ENCODE peak calls at places on chromosomes 11 and 22, in four cellular contexts. One of them, this sample, is unnamed.
A peak's percentile ranks its signal among the peaks of the same experiment; 100 is the strongest.

GRCh38 chr11:45928535-45929215 is 6.2 kb downstream of the LARGE2 start:
- DNase-seq in K562: no peak
- DNase-seq in IMR-90: no peak
- DNase-seq in GM12878: no peak
- DNase-seq in this sample: no peak

GRCh38 chr11:27471588-27472397 is 797 bp downstream of the LGR4 start:
- DNase-seq in K562: peak; percentile 30
- DNase-seq in IMR-90: no peak
- DNase-seq in GM12878: no peak
- DNase-seq in this sample: peak; percentile 11

GRCh38 chr11:65013692-65014145 is 241 bp upstream of the ARL2 start:
- DNase-seq in K562: peak; percentile 95
- DNase-seq in IMR-90: peak; percentile 87
- DNase-seq in GM12878: peak; percentile 69
- DNase-seq in this sample: peak; percentile 92

GRCh38 chr22:22682807-22683667 is 38.6 kb downstream of the GGTLC2 start:
- DNase-seq in K562: no peak
- DNase-seq in IMR-90: peak; percentile 65
- DNase-seq in GM12878: no peak
- DNase-seq in this sample: no peak

GRCh38 chr11:107473797-107474196 is 16.2 kb upstream of the CWF19L2 start:
- DNase-seq in K562: no peak
- DNase-seq in IMR-90: peak; percentile 21
- DNase-seq in GM12878: no peak
- DNase-seq in this sample: no peak

GRCh38 chr11:16000065-16000464 is 356.3 kb downstream of the SOX6 start:
- DNase-seq in K562: no peak
- DNase-seq in IMR-90: peak; percentile 86
- DNase-seq in GM12878: no peak
- DNase-seq in this sample: peak; percentile 26

GRCh38 chr11:118868659-118869058 is 15.0 kb upstream of the CXCR5 start:
- DNase-seq in K562: no peak
- DNase-seq in IMR-90: no peak
- DNase-seq in GM12878: no peak
- DNase-seq in this sample: no peak

GRCh38 chr11:92225563-92226308 is 1.1 kb downstream of the FAT3 start:
- DNase-seq in K562: no peak
- DNase-seq in IMR-90: no peak
- DNase-seq in GM12878: no peak
- DNase-seq in this sample: no peak

GRCh38 chr11:120525285-120526085 is 13.9 kb downstream of the GRIK4 start:
- DNase-seq in K562: no peak
- DNase-seq in IMR-90: no peak
- DNase-seq in GM12878: no peak
- DNase-seq in this sample: no peak

GRCh38 chr11:121961228-121961860 is 154.7 kb downstream of the BLID start:
- DNase-seq in K562: no peak
- DNase-seq in IMR-90: peak; percentile 21
- DNase-seq in GM12878: no peak
- DNase-seq in this sample: no peak

GRCh38 chr22:41919357-41920224 is 4.7 kb upstream of the SHISA8 start:
- DNase-seq in K562: peak; percentile 48
- DNase-seq in IMR-90: peak; percentile 11
- DNase-seq in GM12878: peak; percentile 71
- DNase-seq in this sample: no peak

GRCh38 chr11:130202818-130203671 is 43.5 kb downstream of the ST14 start:
- DNase-seq in K562: no peak
- DNase-seq in IMR-90: no peak
- DNase-seq in GM12878: no peak
- DNase-seq in this sample: no peak

GRCh38 chr11:57458410-57459111 is 1.8 kb upstream of the RTN4RL2 start:
- DNase-seq in K562: peak; percentile 58
- DNase-seq in IMR-90: peak; percentile 11
- DNase-seq in GM12878: no peak
- DNase-seq in this sample: no peak

GRCh38 chr22:35850831-35851230 is 133.2 kb downstream of the APOL5 start:
- DNase-seq in K562: no peak
- DNase-seq in IMR-90: no peak
- DNase-seq in GM12878: no peak
- DNase-seq in this sample: no peak

GRCh38 chr11:109729761-109730160 is 307.8 kb downstream of the C11orf87 start:
- DNase-seq in K562: no peak
- DNase-seq in IMR-90: no peak
- DNase-seq in GM12878: no peak
- DNase-seq in this sample: no peak

GRCh38 chr22:46674367-46674781 is 54.2 kb downstream of the GRAMD4 start:
- DNase-seq in K562: no peak
- DNase-seq in IMR-90: no peak
- DNase-seq in GM12878: no peak
- DNase-seq in this sample: peak; percentile 36

GRCh38 chr11:47236482-47236881 is 12.1 kb downstream of the ACP2 start:
- DNase-seq in K562: no peak
- DNase-seq in IMR-90: peak; percentile 68
- DNase-seq in GM12878: no peak
- DNase-seq in this sample: peak; percentile 43

GRCh38 chr11:128324051-128324481 is 263.3 kb downstream of the ETS1 start:
- DNase-seq in K562: no peak
- DNase-seq in IMR-90: no peak
- DNase-seq in GM12878: no peak
- DNase-seq in this sample: no peak

GRCh38 chr11:78586452-78587046 is 11.9 kb upstream of the NARS2 start:
- DNase-seq in K562: peak; percentile 38
- DNase-seq in IMR-90: peak; percentile 27
- DNase-seq in GM12878: no peak
- DNase-seq in this sample: peak; percentile 23

GRCh38 chr11:69878927-69879733 is 59.9 kb upstream of the FGF3 start:
- DNase-seq in K562: no peak
- DNase-seq in IMR-90: no peak
- DNase-seq in GM12878: no peak
- DNase-seq in this sample: no peak

GRCh38 chr22:29971607-29972006 is 88.6 kb downstream of the MTMR3 start:
- DNase-seq in K562: no peak
- DNase-seq in IMR-90: no peak
- DNase-seq in GM12878: no peak
- DNase-seq in this sample: no peak

GRCh38 chr22:43515902-43516301 is 104.1 kb downstream of the MPPED1 start:
- DNase-seq in K562: no peak
- DNase-seq in IMR-90: no peak
- DNase-seq in GM12878: no peak
- DNase-seq in this sample: no peak

GRCh38 chr22:50676661-50677492 is 4.3 kb downstream of the SHANK3 start:
- DNase-seq in K562: no peak
- DNase-seq in IMR-90: no peak
- DNase-seq in GM12878: no peak
- DNase-seq in this sample: no peak

GRCh38 chr22:46750861-46751260 is 11.6 kb upstream of the TBC1D22A start:
- DNase-seq in K562: no peak
- DNase-seq in IMR-90: no peak
- DNase-seq in GM12878: no peak
- DNase-seq in this sample: no peak

GRCh38 chr11:86116386-86116726 is 47.5 kb upstream of the PICALM start:
- DNase-seq in K562: no peak
- DNase-seq in IMR-90: peak; percentile 98
- DNase-seq in GM12878: peak; percentile 77
- DNase-seq in this sample: no peak

GRCh38 chr11:57249384-57250319 is 12.6 kb upstream of the APLNR start:
- DNase-seq in K562: peak; percentile 78
- DNase-seq in IMR-90: peak; percentile 64
- DNase-seq in GM12878: no peak
- DNase-seq in this sample: peak; percentile 76

GRCh38 chr11:26188559-26188958 is 143.4 kb upstream of the ANO3 start:
- DNase-seq in K562: no peak
- DNase-seq in IMR-90: peak; percentile 10
- DNase-seq in GM12878: no peak
- DNase-seq in this sample: no peak
- TF ChIP-seq FOS in K562: no peak
- TF ChIP-seq FOS in IMR-90: no peak
- TF ChIP-seq FOS in GM12878: no peak
- TF ChIP-seq FOS in this sample: no peak

DNA sequence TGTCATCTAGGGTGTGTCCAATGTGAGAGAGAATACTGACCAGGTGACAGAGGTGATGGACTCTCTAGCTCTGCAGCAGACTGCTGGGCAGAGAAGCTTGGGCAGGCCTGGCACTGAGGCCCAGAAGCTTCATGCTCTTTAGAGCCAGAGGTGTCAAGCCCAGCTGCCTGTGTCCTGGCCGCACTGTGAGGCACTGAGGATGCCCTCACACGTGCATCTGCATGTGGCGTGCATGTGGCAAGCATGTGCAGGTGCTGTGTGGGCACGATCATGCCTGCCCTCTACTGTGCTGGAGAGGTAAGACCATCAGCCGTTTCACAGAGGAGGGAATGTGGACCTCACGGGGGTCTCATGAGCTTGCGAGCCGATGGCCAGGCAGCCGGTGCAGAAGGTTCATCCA is 15.8 kb upstream of the TXNRD2 start:
- DNase-seq in K562: no peak
- DNase-seq in IMR-90: no peak
- DNase-seq in GM12878: no peak
- DNase-seq in this sample: no peak
- TF ChIP-seq CTCF in K562: peak; percentile 44
- TF ChIP-seq CTCF in IMR-90: no peak
- TF ChIP-seq CTCF in GM12878: no peak
- TF ChIP-seq CTCF in this sample: no peak

GRCh38 chr22:25942989-25943411 is 201.0 kb downstream of the MYO18B start:
- DNase-seq in K562: no peak
- DNase-seq in IMR-90: no peak
- DNase-seq in GM12878: no peak
- DNase-seq in this sample: no peak
- TF ChIP-seq FOS in K562: no peak
- TF ChIP-seq FOS in IMR-90: no peak
- TF ChIP-seq FOS in GM12878: no peak
- TF ChIP-seq FOS in this sample: no peak

DNA sequence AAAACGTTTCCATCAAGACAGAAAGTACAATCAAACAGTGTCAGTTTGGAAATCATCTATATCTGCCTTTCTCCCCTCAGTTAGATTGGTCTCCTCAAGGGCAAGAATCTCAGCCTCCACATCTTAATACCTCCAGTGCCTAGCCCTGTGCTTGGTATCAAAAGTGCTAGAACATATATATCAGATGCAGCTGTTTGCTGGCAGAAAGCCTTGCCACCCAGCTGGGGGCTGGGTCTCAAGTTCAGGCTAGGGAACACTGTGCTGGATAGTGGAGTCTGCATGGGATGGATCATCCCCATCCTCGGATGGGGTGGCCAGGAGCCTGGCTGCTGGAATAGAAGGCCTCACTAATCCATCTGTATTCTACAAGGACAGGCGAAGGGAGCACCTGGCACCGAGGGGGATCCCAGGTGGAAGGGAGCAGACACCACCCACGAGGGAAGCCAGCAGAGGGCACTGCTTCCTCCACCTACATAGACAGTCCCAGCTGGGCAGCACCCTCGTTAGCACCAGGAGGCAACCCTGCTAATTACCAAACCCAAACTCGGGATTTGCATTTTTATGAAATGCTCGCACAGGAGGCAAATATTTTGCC is 602.2 kb downstream of the BUD13 start:
- DNase-seq in K562: peak; percentile 3
- DNase-seq in IMR-90: no peak
- DNase-seq in GM12878: no peak
- DNase-seq in this sample: no peak
- TF ChIP-seq CTCF in K562: peak; percentile 29
- TF ChIP-seq CTCF in IMR-90: no peak
- TF ChIP-seq CTCF in GM12878: peak; percentile 27
- TF ChIP-seq CTCF in this sample: no peak

GRCh38 chr11:20154381-20154780 is 5.9 kb downstream of the DBX1 start:
- DNase-seq in K562: no peak
- DNase-seq in IMR-90: no peak
- DNase-seq in GM12878: no peak
- DNase-seq in this sample: no peak

GRCh38 chr11:20155683-20156279 is 4.5 kb downstream of the DBX1 start:
- DNase-seq in K562: no peak
- DNase-seq in IMR-90: no peak
- DNase-seq in GM12878: no peak
- DNase-seq in this sample: no peak

GRCh38 chr11:20156876-20157613 is 3.2 kb downstream of the DBX1 start:
- DNase-seq in K562: no peak
- DNase-seq in IMR-90: no peak
- DNase-seq in GM12878: no peak
- DNase-seq in this sample: no peak

GRCh38 chr11:20157768-20158167 is 2.5 kb downstream of the DBX1 start:
- DNase-seq in K562: no peak
- DNase-seq in IMR-90: no peak
- DNase-seq in GM12878: no peak
- DNase-seq in this sample: no peak

DNA sequence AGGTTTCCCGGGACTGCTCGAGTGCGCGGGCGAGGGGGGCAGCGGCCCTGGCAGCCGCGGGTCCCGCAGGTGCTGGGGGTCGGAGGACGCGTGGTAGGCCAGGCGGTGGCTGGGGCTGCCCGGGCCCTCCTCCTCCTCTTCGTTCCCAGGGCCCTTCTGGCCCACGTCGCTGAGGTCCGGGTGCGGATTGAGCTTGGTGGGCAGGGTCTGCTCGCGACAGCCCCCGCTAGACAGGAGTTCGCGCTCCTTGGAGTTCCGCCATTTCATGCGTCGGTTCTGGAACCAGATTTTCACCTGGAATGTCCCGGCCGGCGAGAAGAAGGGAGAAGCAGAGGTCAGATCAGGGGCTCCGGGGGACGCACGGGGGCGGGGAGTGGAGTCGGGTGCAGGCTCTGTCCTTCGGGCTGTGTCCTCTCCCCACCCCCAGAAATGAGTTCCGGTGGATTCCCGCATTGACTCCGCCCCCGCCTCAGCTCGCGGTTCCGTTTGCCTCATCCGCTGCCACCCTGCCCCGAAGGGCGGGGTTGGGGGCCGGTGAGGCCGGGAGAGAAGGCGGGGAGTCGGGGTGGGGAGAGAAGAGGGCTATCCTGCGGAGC is 3.9 kb downstream of the DBX1 start:
- DNase-seq in K562: peak; percentile 9
- DNase-seq in IMR-90: no peak
- DNase-seq in GM12878: no peak
- DNase-seq in this sample: no peak
- TF ChIP-seq FOS in K562: no peak
- TF ChIP-seq FOS in IMR-90: no peak
- TF ChIP-seq FOS in GM12878: no peak
- TF ChIP-seq FOS in this sample: no peak

DNA sequence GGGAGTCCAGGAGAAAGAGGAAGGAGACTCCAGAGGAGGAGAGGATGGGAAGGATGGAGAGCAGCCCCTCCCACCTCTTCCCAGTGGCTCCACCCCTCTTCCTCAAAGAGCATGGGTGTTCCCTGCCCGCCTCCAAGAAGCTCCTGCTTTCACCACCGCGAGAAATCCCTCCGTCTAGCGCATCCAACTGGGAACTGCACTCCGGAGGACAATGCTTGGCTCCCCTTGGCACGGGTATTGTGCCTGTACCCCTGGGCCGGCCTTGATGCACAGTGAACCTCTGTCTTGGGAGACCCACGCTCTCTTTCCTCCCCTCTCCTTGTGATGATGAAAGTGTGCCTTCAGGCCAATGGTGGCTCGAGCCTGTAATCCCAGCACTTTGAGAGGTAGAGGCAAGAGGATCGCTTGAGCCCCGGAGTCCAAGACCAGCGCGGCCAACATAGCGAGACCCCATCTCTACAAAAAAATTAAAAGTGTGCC is 14.9 kb upstream of the ADA2 start:
- DNase-seq in K562: no peak
- DNase-seq in IMR-90: no peak
- DNase-seq in GM12878: no peak
- DNase-seq in this sample: no peak
- TF ChIP-seq CTCF in K562: no peak
- TF ChIP-seq CTCF in IMR-90: no peak
- TF ChIP-seq CTCF in GM12878: no peak
- TF ChIP-seq CTCF in this sample: no peak

This sample was measured in endothelial cell of umbilical vein.